ENCODE peak calls at places on chromosomes 16 and 17, in five cellular contexts. F is Daoy, X is lower lobe of right lung, B is DMS153, U is GM12865. P is an unnamed sample.

GRCh38 chr17:68296217-68297140 is 5.2 kb downstream of the ARSG start:
- DNase-seq in F (no peak), X (no peak), B (no peak), U (no peak), P (no peak)

GRCh38 chr16:48687421-48688038 is 77.5 kb upstream of the N4BP1 start:
- DNase-seq in F (peak; percentile 34), X (peak; percentile 52), B (peak; percentile 21), U (peak; percentile 74), P (peak; percentile 16)

GRCh38 chr16:75204410-75204758 is 2.6 kb downstream of the CTRB2 start:
- DNase-seq in F (no peak), X (peak; percentile 24), B (no peak), U (no peak), P (no peak)

GRCh38 chr16:83797013-83797412 is 10.8 kb upstream of the HSBP1 start:
- DNase-seq in F (no peak), X (no peak), B (peak; percentile 78), U (no peak), P (no peak)

GRCh38 chr17:82645516-82645915 is 2.7 kb downstream of the WDR45B start:
- DNase-seq in F (no peak), X (peak; percentile 45), B (no peak), U (no peak), P (no peak)

GRCh38 chr16:71474864-71475263 is 12.8 kb upstream of the ZNF23 start:
- DNase-seq in F (peak; percentile 77), X (no peak), B (no peak), U (no peak), P (no peak)

GRCh38 chr16:56424791-56425438 is 430 bp downstream of the AMFR start:
- DNase-seq in F (no peak), X (peak; percentile 54), B (no peak), U (no peak), P (no peak)

GRCh38 chr17:56707312-56708219 is 114.1 kb downstream of the NOG start:
- DNase-seq in F (no peak), X (no peak), B (no peak), U (no peak), P (no peak)

GRCh38 chr16:75567911-75568310 is 1.7 kb downstream of the GABARAPL2 start:
- DNase-seq in F (no peak), X (no peak), B (no peak), U (no peak), P (no peak)

GRCh38 chr16:4465977-4466779 is 8.2 kb downstream of the NMRAL1 start:
- DNase-seq in F (no peak), X (no peak), B (no peak), U (no peak), P (no peak)

GRCh38 chr17:50560185-50560824 is at the start of gene CACNA1G:
- DNase-seq in F (peak; percentile 92), X (peak; percentile 87), B (peak; percentile 62), U (peak; percentile 84), P (no peak)

GRCh38 chr17:73389411-73389810 is 77.6 kb upstream of the CDC42EP4 start:
- DNase-seq in F (no peak), X (peak; percentile 11), B (no peak), U (no peak), P (no peak)

GRCh38 chr16:12211870-12212690 is 235.5 kb downstream of the SNX29 start:
- DNase-seq in F (no peak), X (no peak), B (no peak), U (no peak), P (no peak)

GRCh38 chr17:78175643-78175981 is 7.2 kb downstream of the SYNGR2 start:
- DNase-seq in F (no peak), X (no peak), B (no peak), U (no peak), P (no peak)

GRCh38 chr17:49388290-49388640 is 26.2 kb upstream of the ZNF652 start:
- DNase-seq in F (no peak), X (no peak), B (no peak), U (peak; percentile 75), P (no peak)

GRCh38 chr17:64448665-64449512 is at the start of gene MILR1:
- DNase-seq in F (peak; percentile 78), X (no peak), B (no peak), U (peak; percentile 64), P (peak; percentile 70)

GRCh38 chr17:27756467-27757371 is 43.6 kb downstream of the NOS2 start:
- DNase-seq in F (peak; percentile 47), X (no peak), B (no peak), U (peak; percentile 73), P (no peak)

GRCh38 chr17:50272711-50273653 is 1.3 kb upstream of the TMEM92 start:
- DNase-seq in F (peak; percentile 64), X (peak; percentile 73), B (no peak), U (peak; percentile 24), P (no peak)

GRCh38 chr17:35730400-35731005 is 936 bp upstream of the RASL10B start:
- DNase-seq in F (no peak), X (no peak), B (no peak), U (no peak), P (no peak)

GRCh38 chr17:69800870-69801269 is 274.2 kb upstream of the KCNJ16 start:
- DNase-seq in F (no peak), X (no peak), B (no peak), U (no peak), P (no peak)

GRCh38 chr16:11050954-11051353 is 106.6 kb downstream of the CLEC16A start:
- DNase-seq in F (no peak), X (no peak), B (peak; percentile 75), U (no peak), P (no peak)

P was measured in AG09309.